ENCODE peak calls at places on chromosomes 7 and 10, in six cellular contexts. M is stimulated activated naive CD4-positive, alpha-beta T cell; T is RWPE1; Y is ascending aorta; W is stimulated activated CD8-positive, alpha-beta memory T cell treated with anti-CD3 and anti-CD28 coated beads, Interleukin-2, amount 100 ng/mL, for 48 hours; G is IMR-90. V is an unnamed sample.

GRCh38 chr10:24503627-24504320 is 219.9 kb downstream of the ARHGAP21 start:
- DNase-seq in M (no peak), Y (no peak), G (peak), W (peak), T (peak), V (no peak)

GRCh38 chr10:129615921-129616525 is 149.0 kb downstream of the MGMT start:
- DNase-seq in T (no peak), M (no peak), G (no peak), W (no peak), Y (no peak), V (no peak)

GRCh38 chr7:46218461-46219202 is 297.6 kb upstream of the IGFBP3 start:
- DNase-seq in W (no peak), Y (no peak), G (no peak), T (no peak), M (no peak), V (no peak)

GRCh38 chr7:112162161-112163020 is 43.8 kb downstream of the DOCK4 start:
- DNase-seq in M (no peak), W (no peak), G (peak), T (peak), Y (no peak), V (no peak)

GRCh38 chr10:20877986-20878979 is 18.8 kb downstream of the NEBL start:
- DNase-seq in T (peak), Y (no peak), M (no peak), G (no peak), W (no peak), V (no peak)

GRCh38 chr10:79159785-79160184 is 91.0 kb downstream of the ZMIZ1 start:
- DNase-seq in Y (peak), M (no peak), T (no peak), G (peak), W (no peak), V (no peak)

GRCh38 chr7:152054377-152055230 is 29.1 kb downstream of the GALNT11 start:
- DNase-seq in M (no peak), Y (no peak), G (peak), W (no peak), T (no peak), V (no peak)

GRCh38 chr10:77949167-77949566 is 22.6 kb upstream of the DLG5 start:
- DNase-seq in T (peak), M (no peak), G (peak), Y (peak), W (no peak), V (no peak)

GRCh38 chr7:1156782-1157535 is 3.0 kb downstream of the ZFAND2A start:
- DNase-seq in W (no peak), M (no peak), T (no peak), G (peak), Y (no peak), V (no peak)

GRCh38 chr7:78261302-78261701 is 462.7 kb downstream of the PHTF2 start:
- DNase-seq in G (no peak), M (no peak), T (no peak), W (no peak), Y (no peak), V (no peak)

GRCh38 chr10:43843331-43844101 is 194.8 kb upstream of the ZNF32 start:
- DNase-seq in G (peak), Y (no peak), M (no peak), T (no peak), W (no peak), V (no peak)

GRCh38 chr10:124041684-124042445 is 51.5 kb downstream of the CHST15 start:
- DNase-seq in G (no peak), W (no peak), M (no peak), Y (no peak), T (no peak), V (no peak)